ENCODE peak calls at places on chromosomes 11 and 22, in seven cellular contexts. D is CD8-positive, alpha-beta T cell; H is kidney epithelial cell; Q is OCI-LY7; C is psoas muscle; J is neural crest cell; F is B cell. N is an unnamed sample.
A peak's percentile ranks its signal among the peaks of the same experiment; 100 is the strongest.

GRCh38 chr22:39748877-39749276 is 144.7 kb downstream of the ENTHD1 start:
- DNase-seq in F (no peak), H (no peak), Q (no peak), D (no peak), C (no peak), J (no peak), N (no peak)

GRCh38 chr11:12226093-12226492 is 115.7 kb downstream of the MICAL2 start:
- DNase-seq in D (no peak), C (no peak), Q (no peak), F (no peak), H (no peak), J (no peak), N (no peak)

GRCh38 chr11:75919525-75919924 is 104.5 kb downstream of the UVRAG start:
- DNase-seq in Q (peak; percentile 19), C (no peak), J (no peak), F (no peak), H (no peak), D (no peak), N (no peak)

GRCh38 chr11:115736146-115736545 is 231.9 kb upstream of the CADM1 start:
- DNase-seq in C (no peak), J (no peak), D (no peak), H (no peak), F (no peak), Q (peak; percentile 3), N (no peak)

GRCh38 chr22:33104192-33104591 is 46.0 kb upstream of the SYN3 start:
- DNase-seq in Q (no peak), J (no peak), H (no peak), D (no peak), C (no peak), F (no peak), N (no peak)

GRCh38 chr22:20428496-20429253 is 8.9 kb downstream of the SCARF2 start:
- DNase-seq in H (no peak), J (no peak), Q (no peak), C (no peak), D (no peak), F (no peak), N (no peak)

GRCh38 chr11:95231881-95232605 is 1.0 kb upstream of the SESN3 start:
- DNase-seq in F (peak; percentile 39), Q (peak; percentile 18), H (peak; percentile 41), J (peak; percentile 61), D (peak; percentile 70), C (peak; percentile 62), N (peak; percentile 67)

GRCh38 chr11:73453562-73453961 is 77.4 kb downstream of the RELT start:
- DNase-seq in F (no peak), D (no peak), C (no peak), J (no peak), Q (no peak), H (no peak), N (no peak)

GRCh38 chr11:8346157-8346755 is 82.6 kb upstream of the LMO1 start:
- DNase-seq in Q (no peak), D (no peak), F (no peak), C (no peak), J (no peak), H (no peak), N (no peak)

GRCh38 chr11:115919341-115920086 is 415.3 kb upstream of the CADM1 start:
- DNase-seq in C (no peak), D (no peak), Q (no peak), H (peak; percentile 89), F (no peak), J (no peak), N (no peak)

GRCh38 chr11:77474509-77475070 is 696 bp upstream of the PAK1 start:
- DNase-seq in J (no peak), Q (no peak), C (no peak), F (no peak), H (no peak), D (no peak), N (no peak)

GRCh38 chr11:130121430-130121978 is 38.1 kb upstream of the ST14 start:
- DNase-seq in J (no peak), H (peak; percentile 12), D (peak; percentile 32), Q (no peak), F (no peak), C (no peak), N (no peak)

GRCh38 chr11:4027746-4028145 is 66.9 kb upstream of the RRM1 start:
- DNase-seq in F (no peak), D (no peak), Q (no peak), H (no peak), J (no peak), C (no peak), N (no peak)

GRCh38 chr11:1889527-1889930 is 2.2 kb downstream of the PRR33 start:
- DNase-seq in C (peak; percentile 24), J (no peak), D (no peak), F (no peak), Q (no peak), H (no peak), N (no peak)

GRCh38 chr11:116853461-116854073 is 16.1 kb upstream of the APOA1 start:
- DNase-seq in H (peak; percentile 88), D (peak; percentile 73), C (no peak), Q (peak; percentile 71), J (no peak), F (peak; percentile 66), N (no peak)

GRCh38 chr11:82899191-82899820 is 924 bp downstream of the PRCP start:
- DNase-seq in C (no peak), H (no peak), F (no peak), Q (peak; percentile 60), J (no peak), D (peak; percentile 48), N (no peak)

GRCh38 chr11:67355794-67356550 is 2.6 kb upstream of the POLD4 start:
- DNase-seq in Q (peak; percentile 60), D (no peak), C (no peak), J (no peak), H (no peak), F (no peak), N (no peak)

GRCh38 chr11:70207531-70208131 is 4.5 kb downstream of the FADD start:
- DNase-seq in D (no peak), Q (no peak), F (no peak), H (no peak), C (no peak), J (no peak), N (no peak)

GRCh38 chr11:2178906-2179494 is 7.4 kb upstream of the TH start:
- DNase-seq in J (no peak), C (no peak), D (no peak), Q (no peak), F (no peak), H (peak; percentile 85), N (no peak)

GRCh38 chr11:1841511-1842148 is 2.8 kb downstream of the TNNI2 start:
- DNase-seq in D (no peak), F (no peak), Q (no peak), C (peak; percentile 12), J (no peak), H (no peak), N (no peak)

GRCh38 chr22:25637032-25637431 is 72.6 kb downstream of the GRK3 start:
- DNase-seq in J (no peak), Q (no peak), C (no peak), F (no peak), H (no peak), D (no peak), N (no peak)

GRCh38 chr11:59253001-59253400 is 40.3 kb upstream of the MPEG1 start:
- DNase-seq in J (no peak), H (no peak), C (no peak), D (no peak), F (no peak), Q (no peak), N (no peak)

GRCh38 chr22:32606181-32606580 is 131.6 kb downstream of the FBXO7 start:
- DNase-seq in J (no peak), D (no peak), F (no peak), Q (no peak), H (no peak), C (no peak), N (no peak)

GRCh38 chr11:76753950-76754349 is 29.2 kb upstream of the TSKU start:
- DNase-seq in D (no peak), Q (no peak), J (no peak), H (no peak), C (no peak), F (no peak), N (no peak)

GRCh38 chr11:88363566-88364169 is 26.1 kb upstream of the CTSC start:
- DNase-seq in F (no peak), Q (no peak), C (no peak), J (no peak), D (no peak), H (no peak), N (no peak)

DNA sequence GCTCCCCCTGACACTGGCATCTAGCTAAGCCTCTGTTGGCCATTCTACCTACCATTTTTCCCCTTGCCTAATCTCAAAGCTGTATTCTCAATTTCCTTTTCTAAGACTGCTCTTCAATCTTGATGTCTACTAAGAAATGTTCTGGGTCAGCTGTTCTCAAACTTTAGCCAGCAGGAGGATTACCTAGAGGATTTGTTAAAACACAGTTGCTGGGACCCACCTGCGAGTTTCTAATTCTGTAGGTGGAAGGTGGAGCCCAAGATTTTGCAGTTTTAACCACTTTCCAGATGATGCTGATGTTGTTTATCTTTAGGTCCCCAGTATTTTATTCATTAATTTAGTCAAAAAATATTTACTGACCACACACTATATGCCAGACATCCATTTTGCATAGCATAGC is 9.3 kb upstream of the ARHGAP42 start:
- DNase-seq in J (no peak), Q (no peak), H (no peak), F (no peak), C (no peak), D (no peak), N (no peak)
- TF ChIP-seq CTCF in J (no peak), Q (no peak), H (no peak), F (no peak), C (no peak), D (no peak), N (no peak)

DNA sequence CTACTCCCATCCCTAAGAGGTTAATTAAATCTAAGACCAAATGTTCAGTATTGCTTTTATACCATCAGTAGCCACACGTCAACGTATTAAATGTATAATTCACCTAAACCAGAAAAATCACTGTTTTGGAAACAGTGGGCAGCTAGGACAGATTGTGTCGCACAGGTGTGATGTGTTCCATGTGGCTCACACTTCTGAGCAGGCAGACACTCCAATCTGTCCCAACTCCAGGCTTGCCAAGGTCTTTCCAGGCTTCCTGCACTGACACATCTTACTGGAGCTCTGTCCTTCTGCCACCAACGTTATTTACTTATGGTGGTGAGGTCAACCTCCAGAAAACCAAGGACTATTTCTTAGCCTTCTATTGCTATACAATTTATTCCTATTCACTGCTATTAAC is 11.4 kb downstream of the SIAE start:
- DNase-seq in Q (no peak), H (no peak), F (no peak), J (no peak), D (no peak), C (no peak), N (no peak)
- TF ChIP-seq CTCF in Q (no peak), H (no peak), F (no peak), J (no peak), D (no peak), C (no peak), N (no peak)

GRCh38 chr11:65378208-65378927 is 4.1 kb downstream of the SLC25A45 start:
- DNase-seq in Q (peak; percentile 28), C (no peak), F (peak; percentile 64), J (no peak), D (peak; percentile 5), H (no peak), N (no peak)
- TF ChIP-seq CTCF in Q (peak; percentile 59), C (no peak), F (no peak), J (peak; percentile 3), D (no peak), H (peak; percentile 10), N (no peak)

DNA sequence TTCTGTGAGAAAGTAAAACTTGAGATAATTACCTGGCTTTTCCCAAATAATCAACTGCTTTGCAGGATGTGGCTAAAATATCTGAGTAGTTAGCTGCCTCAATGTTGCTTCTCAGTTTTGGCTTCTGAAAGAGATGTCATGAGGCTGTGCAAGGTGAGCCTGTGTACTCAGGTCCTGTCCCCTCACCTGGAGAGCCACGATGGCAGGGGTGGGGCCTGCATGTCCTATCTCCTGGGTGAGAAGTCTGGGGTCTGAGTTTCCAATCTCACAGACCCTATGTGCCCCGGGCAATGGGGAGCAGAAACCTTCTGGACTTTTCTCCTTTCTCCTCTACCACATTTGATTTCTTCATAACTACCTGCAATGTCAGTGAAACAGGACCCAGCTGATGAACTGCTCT is 338.6 kb upstream of the B3GAT1 start:
- DNase-seq in Q (no peak), D (no peak), H (no peak), F (no peak), J (no peak), C (no peak), N (no peak)
- TF ChIP-seq CTCF in Q (no peak), D (no peak), H (no peak), F (no peak), J (no peak), C (no peak), N (no peak)

N was measured in endothelial cell.